ENCODE peak calls at places on chromosomes 11 and 22, in four cellular contexts. D is fibroblast of mammary gland, I is AG09309, O is cardiac muscle cell. E is an unnamed sample.

GRCh38 chr11:912266-912665 is 1.7 kb upstream of the CHID1 start:
- DNase-seq in D (no peak), I (no peak), O (no peak), E (no peak)

GRCh38 chr11:75195164-75195962 is 44.5 kb downstream of the SLCO2B1 start:
- DNase-seq in D (no peak), I (no peak), O (peak), E (no peak)

GRCh38 chr11:69836401-69836800 is 17.2 kb upstream of the FGF3 start:
- DNase-seq in D (no peak), I (no peak), O (no peak), E (no peak)

GRCh38 chr11:116333193-116333592 is 439.6 kb downstream of the BUD13 start:
- DNase-seq in D (no peak), I (no peak), O (no peak), E (no peak)

GRCh38 chr22:26172389-26172990 is 3.2 kb downstream of the SEZ6L start:
- DNase-seq in D (peak), I (no peak), O (peak), E (no peak)

GRCh38 chr11:57315491-57315890 is 9.3 kb downstream of the TNKS1BP1 start:
- DNase-seq in D (peak), I (no peak), O (peak), E (no peak)

GRCh38 chr11:44127130-44127529 is 31.7 kb downstream of the EXT2 start:
- DNase-seq in D (no peak), I (no peak), O (no peak), E (no peak)

GRCh38 chr11:2798951-2799761 is 86.4 kb downstream of the CDKN1C start:
- DNase-seq in D (no peak), I (no peak), O (no peak), E (no peak)

GRCh38 chr11:131300304-131300703 is 70.1 kb upstream of the NTM start:
- DNase-seq in D (no peak), I (no peak), O (peak), E (no peak)

GRCh38 chr22:21690401-21690801 is 24.6 kb downstream of the PPIL2 start:
- DNase-seq in D (no peak), I (no peak), O (no peak), E (no peak)

GRCh38 chr11:26753738-26754504 is 32.1 kb upstream of the SLC5A12 start:
- DNase-seq in D (peak), I (peak), O (peak), E (peak)

GRCh38 chr11:28303477-28304191 is 195.4 kb downstream of the METTL15 start:
- DNase-seq in D (peak), I (no peak), O (peak), E (no peak)

GRCh38 chr11:2088746-2089535 is 50.2 kb downstream of the IGF2 start:
- DNase-seq in D (no peak), I (no peak), O (no peak), E (no peak)

GRCh38 chr11:124872741-124873140 is 7.5 kb downstream of the ROBO3 start:
- DNase-seq in D (no peak), I (no peak), O (no peak), E (no peak)

GRCh38 chr22:19843107-19843856 is 11.4 kb downstream of the GNB1L start:
- DNase-seq in D (no peak), I (no peak), O (no peak), E (no peak)

GRCh38 chr11:64887757-64888405 is 9.5 kb upstream of the EHD1 start:
- DNase-seq in D (peak), I (no peak), O (peak), E (no peak)

GRCh38 chr11:23123766-23124165 is 263.5 kb upstream of the CCDC179 start:
- DNase-seq in D (peak), I (peak), O (peak), E (peak)

GRCh38 chr11:35629914-35630313 is 11.7 kb downstream of the FJX1 start:
- DNase-seq in D (peak), I (peak), O (peak), E (no peak)

GRCh38 chr22:47618180-47618579 is 855.7 kb downstream of the TBC1D22A start:
- DNase-seq in D (no peak), I (no peak), O (no peak), E (no peak)

GRCh38 chr11:47317078-47317828 is 35.2 kb downstream of the MYBPC3 start:
- DNase-seq in D (peak), I (no peak), O (no peak), E (no peak)

GRCh38 chr11:18624161-18624560 is 10.0 kb downstream of the SPTY2D1 start:
- DNase-seq in D (no peak), I (no peak), O (no peak), E (no peak)

GRCh38 chr11:61264795-61265194 is 23.8 kb downstream of the PGA5 start:
- DNase-seq in D (no peak), I (no peak), O (no peak), E (no peak)

GRCh38 chr11:2975594-2975993 is 16.5 kb downstream of the NAP1L4 start:
- DNase-seq in D (peak), I (no peak), O (peak), E (no peak)

GRCh38 chr22:41367039-41367679 is 14.6 kb upstream of the TEF start:
- DNase-seq in D (peak), I (peak), O (peak), E (peak)
- H3K4me3 ChIP-seq in D (peak), I (peak), O (no peak), E (peak)

DNA sequence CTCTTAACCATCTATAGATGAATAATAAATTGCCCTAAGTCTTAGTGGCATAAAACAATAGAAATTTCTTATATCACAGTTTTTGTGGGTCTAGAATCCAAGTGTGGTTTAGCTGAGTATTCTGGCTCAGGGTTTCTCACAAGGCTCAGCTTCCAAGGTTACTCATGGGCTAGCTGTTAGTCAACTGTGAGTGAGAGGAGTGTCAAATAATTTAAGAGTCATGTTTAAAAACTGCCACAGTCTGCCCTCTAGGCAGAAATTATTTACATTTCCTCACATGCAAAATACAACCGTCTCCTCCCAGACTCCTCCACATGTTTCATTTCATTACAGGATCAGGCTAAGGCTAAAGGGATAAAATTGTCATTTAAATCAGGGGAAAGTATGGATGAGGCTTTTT is 324.2 kb downstream of the DYNC2H1 start:
- DNase-seq in D (peak), I (peak), O (peak), E (no peak)
- TF ChIP-seq CTCF in D (peak), I (peak), O (no peak), E (peak)

DNA sequence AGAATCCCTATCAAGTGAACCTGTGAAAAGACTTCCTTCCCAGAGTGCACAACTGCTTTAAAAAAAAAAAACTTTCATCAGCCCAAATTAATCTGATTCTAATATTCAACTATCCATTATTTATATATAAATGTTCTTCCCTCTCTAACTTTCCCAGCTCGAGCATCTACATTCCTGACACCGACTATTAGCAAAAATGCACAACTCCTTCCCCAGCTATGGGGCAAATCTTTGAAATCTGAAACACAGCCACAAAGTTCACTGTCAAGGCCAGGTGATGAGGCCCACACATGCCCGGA is 2.3 kb downstream of the PHF21A start:
- DNase-seq in D (no peak), I (no peak), O (no peak), E (no peak)
- H3K4me3 ChIP-seq in D (peak), I (peak), O (peak), E (peak)

GRCh38 chr11:78615724-78616123 is 41.1 kb upstream of the NARS2 start:
- DNase-seq in D (peak), I (no peak), O (no peak), E (no peak)
- TF ChIP-seq CTCF in D (peak), I (peak), O (peak), E (no peak)

GRCh38 chr22:34975721-34976120 is 90.2 kb upstream of the ISX start:
- DNase-seq in D (no peak), I (no peak), O (no peak), E (no peak)

GRCh38 chr22:34976886-34977285 is 89.1 kb upstream of the ISX start:
- DNase-seq in D (no peak), I (no peak), O (no peak), E (no peak)

GRCh38 chr22:34973016-34973415 is 92.9 kb upstream of the ISX start:
- DNase-seq in D (no peak), I (no peak), O (no peak), E (no peak)

GRCh38 chr22:34973926-34974325 is 92.0 kb upstream of the ISX start:
- DNase-seq in D (no peak), I (no peak), O (no peak), E (no peak)

GRCh38 chr22:34976474-34976873 is 89.5 kb upstream of the ISX start:
- DNase-seq in D (no peak), I (no peak), O (no peak), E (no peak)
- H3K4me3 ChIP-seq in D (no peak), I (no peak), O (no peak), E (no peak)

GRCh38 chr11:94760296-94760695 is 7.9 kb upstream of the AMOTL1 start:
- DNase-seq in D (no peak), I (no peak), O (no peak), E (no peak)

GRCh38 chr11:94759522-94759921 is 8.6 kb upstream of the AMOTL1 start:
- DNase-seq in D (no peak), I (no peak), O (no peak), E (no peak)

GRCh38 chr11:94762995-94763394 is 5.2 kb upstream of the AMOTL1 start:
- DNase-seq in D (no peak), I (no peak), O (no peak), E (no peak)

GRCh38 chr11:94758671-94759070 is 9.5 kb upstream of the AMOTL1 start:
- DNase-seq in D (no peak), I (no peak), O (no peak), E (no peak)

GRCh38 chr11:94762208-94762607 is 5.9 kb upstream of the AMOTL1 start:
- DNase-seq in D (no peak), I (no peak), O (no peak), E (no peak)
- TF ChIP-seq CTCF in D (peak), I (peak), O (peak), E (peak)

DNA sequence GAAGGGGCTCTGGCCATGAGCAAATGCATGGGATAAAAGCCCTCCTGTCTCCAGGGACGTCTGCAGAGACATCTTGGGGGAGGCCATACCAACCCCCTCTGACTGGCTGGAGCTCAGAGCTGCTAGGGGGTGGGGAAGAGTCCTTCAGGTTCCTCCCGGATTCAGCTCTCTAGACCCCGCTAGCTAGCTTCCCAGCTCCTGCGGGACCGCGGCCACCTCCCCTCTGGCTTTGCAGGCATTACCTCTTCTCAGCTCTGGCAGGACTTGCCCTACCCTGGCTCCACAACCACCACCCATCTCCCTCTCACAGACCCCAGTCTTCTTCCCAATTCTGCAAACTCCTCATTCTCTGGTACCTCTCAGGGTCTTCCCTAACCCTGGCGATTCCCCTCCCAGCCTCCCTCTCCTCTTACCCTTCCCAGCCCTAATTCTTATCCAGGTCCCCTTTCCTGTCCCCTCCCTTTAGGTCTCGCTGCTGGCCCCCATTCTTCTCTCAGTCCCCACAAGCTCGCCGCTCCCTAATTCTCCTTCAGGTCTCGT is 782 bp downstream of the SYT13 start:
- DNase-seq in D (no peak), I (no peak), O (no peak), E (no peak)
- H3K4me3 ChIP-seq in D (no peak), I (no peak), O (peak), E (no peak)

GRCh38 chr11:11608783-11609232 is 13.0 kb downstream of the GALNT18 start:
- DNase-seq in D (peak), I (peak), O (peak), E (no peak)
- TF ChIP-seq CTCF in D (no peak), I (no peak), O (no peak), E (no peak)

DNA sequence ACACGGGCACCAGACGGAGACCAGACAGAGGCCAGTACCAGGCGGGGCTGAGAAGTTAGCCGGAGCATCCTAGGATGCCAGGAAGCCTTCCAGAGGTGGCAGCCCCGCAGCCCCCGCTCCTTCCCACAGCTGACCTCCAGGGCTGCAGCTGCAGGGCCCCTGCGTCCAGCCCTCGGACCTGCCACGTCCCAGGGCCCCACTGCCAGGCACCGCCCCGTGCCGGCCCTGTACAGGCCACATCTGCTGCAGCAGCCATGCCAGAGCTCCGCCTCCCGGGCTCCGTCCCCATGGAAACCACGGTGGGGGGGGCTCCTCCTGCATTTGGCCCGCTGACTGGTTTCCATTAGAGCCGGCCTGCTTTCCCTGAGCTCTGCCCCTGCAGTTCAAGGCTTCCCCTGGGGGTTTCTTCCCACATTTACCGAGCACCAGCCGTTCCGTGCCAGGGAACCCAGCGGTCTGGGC is 62.5 kb upstream of the PPARA start:
- DNase-seq in D (peak), I (peak), O (peak), E (no peak)
- H3K4me3 ChIP-seq in D (peak), I (peak), O (no peak), E (peak)

GRCh38 chr11:111298466-111299110 is at the start of gene POU2AF3:
- DNase-seq in D (no peak), I (no peak), O (peak), E (no peak)
- TF ChIP-seq CTCF in D (no peak), I (no peak), O (no peak), E (no peak)

E was measured in LNCaP clone FGC.